ENCODE peak calls at places on chromosomes 16 and 17, in ten cellular contexts. O, I, C, L, G, B, Y, W, N and V are unnamed samples.
A peak's percentile ranks its signal among the peaks of the same experiment; 100 is the strongest.

GRCh38 chr16:83549836-83550569 is 257.8 kb upstream of the HSBP1 start:
- DNase-seq in O (no peak), I (no peak), C (no peak), L (peak; percentile 30), G (no peak), B (no peak), Y (no peak), W (no peak), N (no peak), V (peak; percentile 25)

GRCh38 chr17:28350271-28350670 is 7.1 kb downstream of the POLDIP2 start:
- DNase-seq in O (no peak), I (no peak), C (no peak), L (no peak), G (no peak), B (no peak), Y (no peak), W (no peak), N (no peak), V (no peak)

GRCh38 chr16:46886764-46887523 is 2.8 kb downstream of the GPT2 start:
- DNase-seq in O (no peak), I (no peak), C (no peak), L (no peak), G (no peak), B (no peak), Y (no peak), W (no peak), N (no peak), V (no peak)

GRCh38 chr16:78675312-78675711 is 575.9 kb downstream of the WWOX start:
- DNase-seq in O (no peak), I (no peak), C (no peak), L (no peak), G (no peak), B (no peak), Y (no peak), W (no peak), N (no peak), V (no peak)

GRCh38 chr17:67239597-67239996 is 5.4 kb downstream of the HELZ start:
- DNase-seq in O (no peak), I (no peak), C (no peak), L (no peak), G (no peak), B (no peak), Y (no peak), W (no peak), N (no peak), V (no peak)

GRCh38 chr17:72774251-72774650 is 318.2 kb downstream of the SLC39A11 start:
- DNase-seq in O (no peak), I (no peak), C (no peak), L (no peak), G (no peak), B (no peak), Y (no peak), W (no peak), N (no peak), V (no peak)

GRCh38 chr17:7912927-7913524 is 3.1 kb downstream of the RNF227 start:
- DNase-seq in O (peak; percentile 40), I (no peak), C (peak; percentile 79), L (peak; percentile 87), G (peak; percentile 53), B (no peak), Y (no peak), W (no peak), N (no peak), V (peak; percentile 81)

GRCh38 chr17:71338396-71338795 is 782.4 kb upstream of the SOX9 start:
- DNase-seq in O (no peak), I (no peak), C (peak; percentile 14), L (no peak), G (no peak), B (no peak), Y (no peak), W (no peak), N (no peak), V (no peak)

DNA sequence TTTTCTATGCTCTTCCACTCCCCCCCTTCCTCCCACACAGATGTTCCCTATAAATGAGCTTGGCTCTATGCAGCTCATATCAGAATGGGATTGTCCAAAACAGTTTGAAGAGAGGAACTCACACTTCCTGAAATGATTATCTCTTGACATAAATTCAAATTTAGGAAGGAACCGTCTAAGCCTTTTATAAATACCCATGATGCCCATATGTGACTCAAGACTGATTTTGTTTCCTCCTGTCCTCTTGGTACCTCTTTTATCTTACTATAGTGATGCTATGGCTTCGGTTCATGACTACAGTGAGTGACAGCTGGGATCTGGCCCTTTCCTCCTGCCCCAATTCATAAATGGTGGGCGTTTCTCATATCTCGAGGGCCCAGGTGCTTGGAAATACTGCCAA is 16.6 kb upstream of the TERF2 start:
- DNase-seq in O (no peak), I (no peak), C (no peak), L (no peak), G (no peak), B (no peak), Y (no peak), W (no peak), N (no peak), V (no peak)
- H3K4me1 ChIP-seq in O (peaks cover 33% of the 10 kb centered on the region), I (peaks cover 15% of the 10 kb centered on the region), C (peaks cover 74% of the 10 kb centered on the region), L (peaks cover 3% of the 10 kb centered on the region), G (peaks cover 3% of the 10 kb centered on the region), B (peaks cover 29% of the 10 kb centered on the region), Y (peaks cover 15% of the 10 kb centered on the region), W (peaks cover 7% of the 10 kb centered on the region), N (no peaks in the 10 kb centered on the region), V (no peaks in the 10 kb centered on the region)

GRCh38 chr17:80780381-80781187 is 211.1 kb upstream of the CHMP6 start:
- DNase-seq in O (no peak), I (no peak), C (no peak), L (no peak), G (no peak), B (no peak), Y (no peak), W (no peak), N (no peak), V (peak; percentile 45)

GRCh38 chr17:80782536-80783427 is 208.9 kb upstream of the CHMP6 start:
- DNase-seq in O (no peak), I (no peak), C (peak; percentile 50), L (peak; percentile 65), G (peak; percentile 40), B (no peak), Y (no peak), W (no peak), N (peak; percentile 44), V (no peak)

GRCh38 chr17:80779961-80780380 is 211.7 kb upstream of the CHMP6 start:
- DNase-seq in O (no peak), I (no peak), C (no peak), L (no peak), G (no peak), B (no peak), Y (no peak), W (no peak), N (no peak), V (no peak)

GRCh38 chr17:80781851-80782277 is 209.8 kb upstream of the CHMP6 start:
- DNase-seq in O (no peak), I (no peak), C (no peak), L (no peak), G (peak; percentile 31), B (no peak), Y (no peak), W (no peak), N (peak; percentile 54), V (no peak)

DNA sequence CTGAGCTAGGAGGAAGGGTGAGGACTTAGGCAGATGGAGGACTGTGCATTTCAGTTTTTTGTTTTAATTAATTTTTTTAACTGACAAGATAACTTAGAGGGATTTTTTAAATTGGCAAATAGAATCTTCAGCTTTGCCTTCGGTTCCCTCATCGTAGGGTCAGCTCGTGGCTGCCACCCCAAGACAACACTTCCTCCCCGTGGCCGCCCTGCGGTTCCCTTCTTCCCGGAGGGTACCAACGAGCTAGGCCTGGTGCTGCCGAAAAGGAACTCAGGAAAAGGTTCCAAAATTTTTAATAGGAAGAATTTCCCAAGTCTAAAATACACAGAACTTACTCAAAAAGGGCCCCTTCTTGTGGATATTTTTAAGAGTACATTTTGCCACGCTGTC is 210.5 kb upstream of the CHMP6 start:
- DNase-seq in O (no peak), I (no peak), C (no peak), L (no peak), G (no peak), B (no peak), Y (no peak), W (peak; percentile 86), N (no peak), V (no peak)
- H3K4me1 ChIP-seq in O (no peaks in the 10 kb centered on the region), I (peaks cover 34% of the 10 kb centered on the region), C (peaks cover 20% of the 10 kb centered on the region), L (peaks cover 8% of the 10 kb centered on the region), G (peaks cover 2% of the 10 kb centered on the region), B (no peaks in the 10 kb centered on the region), Y (peaks cover 6% of the 10 kb centered on the region), W (peaks cover 26% of the 10 kb centered on the region), N (peaks cover 6% of the 10 kb centered on the region), V (peaks cover 48% of the 10 kb centered on the region)

DNA sequence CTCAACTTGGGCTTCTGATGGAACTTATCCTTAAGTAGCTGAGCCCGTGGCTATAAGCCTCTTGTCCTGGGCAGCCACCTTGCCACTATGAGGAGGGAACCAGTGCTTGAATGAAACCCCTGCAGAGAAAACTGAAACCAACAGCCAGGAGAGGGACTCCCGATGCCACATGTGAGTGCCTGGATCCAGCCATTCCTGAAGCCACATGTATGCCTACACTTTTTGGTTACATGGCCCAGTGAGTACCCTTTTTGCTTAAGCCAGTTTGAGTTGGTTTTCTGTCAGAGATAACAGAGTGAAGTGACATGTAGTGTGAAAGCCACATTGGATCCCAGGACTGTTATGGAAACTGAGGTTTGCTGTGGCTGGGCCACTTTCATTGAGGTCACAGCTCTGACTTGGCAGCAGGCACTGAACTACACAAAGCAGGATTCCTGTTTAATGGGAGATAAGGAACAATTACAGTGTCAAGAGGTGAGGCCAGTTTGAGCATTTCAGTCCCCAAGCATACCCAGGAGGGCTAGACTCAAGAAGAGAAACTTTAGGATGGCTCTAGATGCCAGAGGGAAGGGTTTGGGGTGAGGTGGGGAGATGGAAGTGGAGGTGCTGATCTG is 222.2 kb downstream of the PARN start:
- DNase-seq in O (no peak), I (no peak), C (no peak), L (no peak), G (no peak), B (no peak), Y (no peak), W (no peak), N (no peak), V (no peak)
- H3K4me1 ChIP-seq in O (no peaks in the 10 kb centered on the region), I (no peaks in the 10 kb centered on the region), C (peaks cover 42% of the 10 kb centered on the region), L (no peaks in the 10 kb centered on the region), G (no peaks in the 10 kb centered on the region), B (no peaks in the 10 kb centered on the region), Y (no peaks in the 10 kb centered on the region), W (no peaks in the 10 kb centered on the region), N (no peaks in the 10 kb centered on the region), V (no peaks in the 10 kb centered on the region)

GRCh38 chr17:31581491-31581890 is 190.0 kb downstream of the RAB11FIP4 start:
- DNase-seq in O (peak; percentile 27), I (peak; percentile 49), C (no peak), L (no peak), G (peak; percentile 32), B (no peak), Y (peak; percentile 39), W (no peak), N (peak; percentile 84), V (no peak)

GRCh38 chr17:31584436-31585279 is 193.2 kb downstream of the RAB11FIP4 start:
- DNase-seq in O (no peak), I (no peak), C (no peak), L (no peak), G (no peak), B (no peak), Y (no peak), W (no peak), N (no peak), V (no peak)

GRCh38 chr17:31582151-31582907 is 190.9 kb downstream of the RAB11FIP4 start:
- DNase-seq in O (peak; percentile 27), I (peak; percentile 50), C (no peak), L (no peak), G (peak; percentile 28), B (peak; percentile 78), Y (no peak), W (peak; percentile 88), N (peak; percentile 85), V (no peak)

GRCh38 chr17:31585280-31585630 is 193.8 kb downstream of the RAB11FIP4 start:
- DNase-seq in O (no peak), I (no peak), C (no peak), L (no peak), G (no peak), B (no peak), Y (no peak), W (peak; percentile 58), N (no peak), V (no peak)

GRCh38 chr17:31583795-31584340 is 192.4 kb downstream of the RAB11FIP4 start:
- DNase-seq in O (no peak), I (no peak), C (no peak), L (no peak), G (no peak), B (no peak), Y (no peak), W (no peak), N (no peak), V (no peak)
- H3K4me1 ChIP-seq in O (peaks cover 26% of the 10 kb centered on the region), I (peaks cover 24% of the 10 kb centered on the region), C (peaks cover 4% of the 10 kb centered on the region), L (no peaks in the 10 kb centered on the region), G (no peaks in the 10 kb centered on the region), B (peaks cover 39% of the 10 kb centered on the region), Y (peaks cover 23% of the 10 kb centered on the region), W (peaks cover 30% of the 10 kb centered on the region), N (peaks cover 23% of the 10 kb centered on the region), V (no peaks in the 10 kb centered on the region)